ENCODE peak calls at places on chromosomes 4 and X, in five cellular contexts. W is PC-9, L is fibroblast of lung, N is dorsolateral prefrontal cortex, B is cardiac fibroblast. X is an unnamed sample.

GRCh38 chrX:138765061-138765460 is 53.5 kb upstream of the FGF13 start:
- DNase-seq in W (no peak), L (peak), N (no peak), B (no peak), X (no peak)

GRCh38 chr4:52052475-52052780 is 1.3 kb downstream of the SPATA18 start:
- DNase-seq in W (no peak), L (peak), N (no peak), B (peak), X (no peak)

GRCh38 chr4:83890231-83890630 is 354.3 kb downstream of the GPAT3 start:
- DNase-seq in W (peak), L (peak), N (no peak), B (peak), X (no peak)

GRCh38 chr4:145808021-145808650 is 128.2 kb downstream of the C4orf51 start:
- DNase-seq in W (peak), L (peak), N (no peak), B (peak), X (peak)

GRCh38 chr4:10806993-10807645 is 122.6 kb upstream of the CLNK start:
- DNase-seq in W (no peak), L (no peak), N (no peak), B (no peak), X (no peak)

GRCh38 chrX:132023117-132023895 is at the start of gene STK26:
- DNase-seq in W (peak), L (peak), N (peak), B (peak), X (peak)

GRCh38 chr4:23685481-23685880 is 204.4 kb downstream of the PPARGC1A start:
- DNase-seq in W (no peak), L (no peak), N (no peak), B (no peak), X (no peak)

GRCh38 chr4:94621491-94622080 is 136.2 kb upstream of the BMPR1B start:
- DNase-seq in W (peak), L (peak), N (no peak), B (peak), X (peak)

GRCh38 chrX:31260351-31260750 is 188.5 kb upstream of the FTHL17 start:
- DNase-seq in W (no peak), L (peak), N (no peak), B (peak), X (peak)

GRCh38 chrX:6002056-6002455 is 226.6 kb downstream of the NLGN4X start:
- DNase-seq in W (no peak), L (no peak), N (no peak), B (no peak), X (peak)

GRCh38 chr4:163269156-163269555 is 63.2 kb downstream of the NPY1R start:
- DNase-seq in W (no peak), L (no peak), N (no peak), B (no peak), X (no peak)

GRCh38 chrX:78527263-78527662 is 131.9 kb downstream of the RTL3 start:
- DNase-seq in W (no peak), L (peak), N (no peak), B (peak), X (no peak)

GRCh38 chr4:28723371-28723770 is 1862.7 kb downstream of the STIM2 start:
- DNase-seq in W (no peak), L (no peak), N (no peak), B (no peak), X (no peak)

DNA sequence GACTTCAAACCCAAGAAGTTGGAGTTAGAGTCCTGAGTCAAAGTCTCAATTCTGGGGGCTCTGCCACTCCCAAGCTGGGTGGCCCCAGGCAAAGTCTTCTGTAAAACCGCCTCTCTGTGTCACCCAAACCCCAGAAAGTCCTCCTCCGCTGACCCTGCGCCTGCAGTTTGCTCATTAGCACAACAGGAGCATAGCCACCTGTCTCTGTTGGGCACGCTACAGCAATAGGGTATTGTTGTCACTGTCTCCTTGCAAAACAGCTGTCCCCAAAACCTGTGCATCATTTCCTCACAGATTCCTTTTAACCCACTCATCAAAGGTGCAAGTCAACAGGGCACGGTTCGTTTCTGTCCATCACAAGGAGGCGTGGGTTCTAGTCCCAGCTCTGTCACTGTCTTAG is 8.0 kb upstream of the DGAT2L6 start:
- DNase-seq in W (no peak), L (no peak), N (no peak), B (no peak), X (no peak)
- H3K4me3 ChIP-seq in W (no peak), L (no peak), N (no peak), B (no peak), X (no peak)

DNA sequence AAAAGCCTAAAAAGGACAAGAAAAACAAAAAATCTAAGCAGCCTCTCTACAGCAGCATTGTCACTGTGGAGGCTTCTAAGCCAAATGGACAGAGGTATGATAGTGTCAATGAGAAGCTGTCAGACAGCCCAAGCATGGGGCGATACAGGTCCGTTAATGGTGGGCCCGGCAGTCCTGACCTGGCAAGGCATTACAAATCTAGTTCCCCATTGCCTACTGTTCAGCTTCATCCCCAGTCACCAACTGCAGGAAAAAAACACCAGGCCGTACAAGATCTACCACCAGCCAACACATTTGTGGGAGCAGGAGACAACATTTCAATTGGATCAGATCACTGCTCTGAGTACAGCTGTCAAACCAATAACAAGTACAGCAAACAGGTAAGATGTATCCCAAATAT is 4.0 kb downstream of the PCDH7 start:
- DNase-seq in W (no peak), L (peak), N (no peak), B (no peak), X (no peak)
- H3K4me3 ChIP-seq in W (peak), L (peak), N (peak), B (no peak), X (peak)

GRCh38 chr4:6271206-6271605 is 1.6 kb downstream of the WFS1 start:
- DNase-seq in W (no peak), L (no peak), N (no peak), B (no peak), X (no peak)
- H3K4me3 ChIP-seq in W (no peak), L (peak), N (peak), B (no peak), X (peak)

DNA sequence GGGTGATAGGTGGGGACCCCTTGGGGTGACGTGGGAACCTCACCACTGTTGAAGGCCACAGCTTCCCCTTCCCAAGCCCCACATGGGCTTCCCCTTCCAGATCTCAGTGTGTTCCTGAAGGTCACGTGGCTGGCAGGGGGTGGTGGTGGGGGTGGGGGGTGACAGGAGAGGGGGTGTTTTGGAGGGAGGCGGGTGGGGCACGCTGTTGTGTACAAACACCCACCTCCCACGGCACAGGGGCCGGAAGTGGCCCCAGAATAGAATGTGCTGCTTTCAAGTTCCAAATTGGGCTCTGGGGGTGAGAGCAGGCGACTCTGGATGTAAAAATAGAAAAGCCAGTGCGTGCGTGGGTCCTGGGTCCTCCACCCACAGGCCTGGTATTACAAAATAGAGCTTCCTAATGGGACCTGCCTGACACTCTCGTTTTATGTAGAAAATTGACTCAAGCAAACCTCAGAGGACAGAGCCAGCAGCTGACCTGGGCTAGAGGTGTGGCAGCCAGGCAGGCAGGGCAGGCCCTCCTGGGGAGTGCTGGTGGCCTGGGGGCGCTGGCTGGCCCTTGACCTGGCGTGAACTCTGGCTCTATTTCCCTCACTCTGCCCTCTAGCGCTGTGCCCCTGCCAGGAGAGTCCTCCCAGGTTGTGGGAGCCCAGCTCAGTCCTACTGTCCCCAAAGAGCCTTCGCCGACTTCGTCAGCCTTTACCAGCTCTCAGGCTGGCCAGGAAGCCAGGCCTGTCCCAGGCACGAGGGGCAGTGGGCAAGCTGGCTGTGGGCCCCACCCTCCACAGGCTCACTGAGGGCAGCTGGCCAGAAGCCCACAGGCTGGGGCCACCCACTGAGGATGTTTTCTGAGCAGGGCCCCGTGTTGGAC is 5.4 kb upstream of the SH3BP2 start:
- DNase-seq in W (no peak), L (no peak), N (peak), B (no peak), X (no peak)
- H3K4me3 ChIP-seq in W (no peak), L (no peak), N (no peak), B (no peak), X (no peak)

DNA sequence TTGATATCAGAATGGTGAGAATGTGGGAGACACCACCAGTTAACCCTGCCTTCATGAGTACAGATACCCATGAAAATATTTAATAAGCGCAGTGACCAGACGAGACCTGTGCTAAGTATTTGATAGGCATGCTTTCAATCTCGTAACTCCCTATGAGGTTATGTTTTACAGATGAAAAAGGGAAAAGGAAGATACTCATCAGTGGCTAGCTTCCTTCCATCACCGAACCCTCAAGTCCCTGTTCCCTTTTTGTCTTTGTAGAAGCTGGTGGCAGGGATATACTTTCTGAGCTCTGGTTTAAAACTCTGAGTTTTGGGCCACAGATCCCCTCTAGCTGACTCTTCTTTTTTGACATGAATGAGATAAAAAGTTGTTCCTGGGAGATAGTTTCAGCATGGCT is 26.3 kb downstream of the AFF1 start:
- DNase-seq in W (no peak), L (no peak), N (no peak), B (no peak), X (no peak)
- H3K4me3 ChIP-seq in W (no peak), L (no peak), N (no peak), B (no peak), X (no peak)